ENCODE peak calls at places on chromosomes 3 and 15, in six cellular contexts. One of them, this sample, is unnamed.

GRCh38 chr3:51932471-51933370 is 9.0 kb downstream of the RRP9 start:
- DNase-seq in mesendoderm: no peak
- DNase-seq in H1: no peak
- DNase-seq in H9: no peak
- DNase-seq in mesenchymal stem cell: no peak
- DNase-seq in IMR-90: no peak
- DNase-seq in this sample: no peak

GRCh38 chr15:52010633-52011595 is 8.1 kb upstream of the MAPK6 start:
- DNase-seq in IMR-90: peak; percentile 97
- DNase-seq in mesendoderm: no peak
- DNase-seq in H9: no peak
- DNase-seq in mesenchymal stem cell: peak; percentile 88
- DNase-seq in H1: no peak
- DNase-seq in this sample: no peak

GRCh38 chr15:83980637-83981036 is 254.9 kb upstream of the GOLGA6L4 start:
- DNase-seq in H1: no peak
- DNase-seq in mesendoderm: no peak
- DNase-seq in H9: no peak
- DNase-seq in mesenchymal stem cell: no peak
- DNase-seq in IMR-90: no peak
- DNase-seq in this sample: no peak

GRCh38 chr3:95354494-95354893 is 1291.6 kb downstream of the NSUN3 start:
- DNase-seq in mesendoderm: peak; percentile 6
- DNase-seq in H9: no peak
- DNase-seq in mesenchymal stem cell: no peak
- DNase-seq in IMR-90: no peak
- DNase-seq in H1: no peak
- DNase-seq in this sample: no peak

GRCh38 chr3:185729335-185729715 is 95.5 kb downstream of the IGF2BP2 start:
- DNase-seq in mesendoderm: no peak
- DNase-seq in H9: no peak
- DNase-seq in IMR-90: peak; percentile 88
- DNase-seq in H1: no peak
- DNase-seq in mesenchymal stem cell: peak; percentile 76
- DNase-seq in this sample: no peak

GRCh38 chr3:153165211-153165815 is 3.3 kb downstream of the RAP2B start:
- DNase-seq in IMR-90: peak; percentile 42
- DNase-seq in H9: no peak
- DNase-seq in mesendoderm: peak; percentile 40
- DNase-seq in H1: no peak
- DNase-seq in mesenchymal stem cell: peak; percentile 42
- DNase-seq in this sample: no peak

GRCh38 chr15:65326109-65326508 is 21.6 kb downstream of the RNU5B-1 start:
- DNase-seq in H9: peak; percentile 69
- DNase-seq in IMR-90: no peak
- DNase-seq in H1: no peak
- DNase-seq in mesenchymal stem cell: no peak
- DNase-seq in mesendoderm: peak; percentile 78
- DNase-seq in this sample: no peak

GRCh38 chr3:33318709-33319380 is 41.6 kb downstream of the FBXL2 start:
- DNase-seq in IMR-90: peak; percentile 14
- DNase-seq in H1: no peak
- DNase-seq in mesendoderm: peak; percentile 28
- DNase-seq in H9: no peak
- DNase-seq in mesenchymal stem cell: no peak
- DNase-seq in this sample: no peak

GRCh38 chr3:195128255-195129071 is 142.5 kb downstream of the XXYLT1 start:
- DNase-seq in IMR-90: peak; percentile 59
- DNase-seq in mesenchymal stem cell: no peak
- DNase-seq in H9: no peak
- DNase-seq in mesendoderm: no peak
- DNase-seq in H1: no peak
- DNase-seq in this sample: no peak

GRCh38 chr3:13543251-13543650 is 5.7 kb upstream of the FBLN2 start:
- DNase-seq in IMR-90: peak; percentile 87
- DNase-seq in H9: peak; percentile 39
- DNase-seq in mesendoderm: peak; percentile 81
- DNase-seq in mesenchymal stem cell: peak; percentile 94
- DNase-seq in H1: no peak
- DNase-seq in this sample: no peak

GRCh38 chr15:89119489-89120478 is 31.5 kb downstream of the ABHD2 start:
- DNase-seq in IMR-90: peak; percentile 69
- DNase-seq in H9: no peak
- DNase-seq in mesenchymal stem cell: peak; percentile 57
- DNase-seq in mesendoderm: no peak
- DNase-seq in H1: no peak
- DNase-seq in this sample: no peak

GRCh38 chr3:147392083-147392916 is 14.0 kb downstream of the ZIC4 start:
- DNase-seq in H9: peak; percentile 93
- DNase-seq in H1: no peak
- DNase-seq in IMR-90: no peak
- DNase-seq in mesendoderm: peak; percentile 93
- DNase-seq in mesenchymal stem cell: no peak
- DNase-seq in this sample: peak; percentile 83

GRCh38 chr15:101613130-101614000 is 38.8 kb downstream of the TM2D3 start:
- DNase-seq in H1: no peak
- DNase-seq in mesendoderm: no peak
- DNase-seq in H9: no peak
- DNase-seq in IMR-90: peak; percentile 31
- DNase-seq in mesenchymal stem cell: peak; percentile 9
- DNase-seq in this sample: no peak

GRCh38 chr3:13110678-13111116 is 37.5 kb upstream of the IQSEC1 start:
- DNase-seq in IMR-90: no peak
- DNase-seq in mesendoderm: peak; percentile 18
- DNase-seq in H9: no peak
- DNase-seq in H1: no peak
- DNase-seq in mesenchymal stem cell: peak; percentile 65
- DNase-seq in this sample: no peak

GRCh38 chr3:54547846-54548245 is 380.0 kb downstream of the LRTM1 start:
- DNase-seq in mesenchymal stem cell: no peak
- DNase-seq in H1: no peak
- DNase-seq in IMR-90: no peak
- DNase-seq in H9: no peak
- DNase-seq in mesendoderm: no peak
- DNase-seq in this sample: no peak
- H2BK15ac ChIP-seq in mesenchymal stem cell: no peak overlapping the region
- H2BK15ac ChIP-seq in H1: no peak overlapping the region
- H2BK15ac ChIP-seq in IMR-90: no peak overlapping the region
- H2BK15ac ChIP-seq in H9: no peak overlapping the region
- H2BK15ac ChIP-seq in mesendoderm: no peak overlapping the region
- H2BK15ac ChIP-seq in this sample: no peak overlapping the region

DNA sequence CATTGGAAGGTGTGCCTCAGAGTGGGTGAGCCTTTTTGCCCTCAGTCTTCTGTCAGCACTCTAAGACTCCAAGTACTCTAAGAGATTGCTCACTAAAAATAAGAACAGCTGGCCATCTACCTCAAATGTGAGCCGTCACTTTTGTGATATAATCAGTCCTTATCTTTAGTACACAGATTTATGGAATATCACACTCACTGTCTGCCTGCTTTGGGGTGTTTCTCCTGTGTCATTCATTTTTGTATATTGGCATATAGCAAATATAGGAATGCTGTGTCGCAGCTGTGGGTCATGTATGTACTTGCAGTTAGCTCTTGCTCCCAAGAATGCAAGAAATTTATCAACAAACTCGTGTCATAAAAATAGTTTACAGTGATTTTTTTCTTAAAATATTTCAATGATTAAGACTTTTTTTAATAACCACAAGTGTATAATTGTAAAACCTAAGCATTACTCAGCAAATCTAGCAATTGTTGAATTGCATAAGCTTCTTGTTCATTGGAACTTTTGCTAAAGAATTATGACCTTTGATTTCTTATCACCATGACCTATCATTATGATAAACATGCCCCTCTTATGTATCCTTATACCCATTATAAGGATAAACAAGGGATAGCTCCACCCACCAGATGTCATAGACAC is 18.8 kb downstream of the SETD5 start:
- DNase-seq in mesendoderm: no peak
- DNase-seq in mesenchymal stem cell: peak; percentile 29
- DNase-seq in H9: no peak
- DNase-seq in IMR-90: peak; percentile 43
- DNase-seq in H1: no peak
- DNase-seq in this sample: no peak
- H3K4ac ChIP-seq in mesendoderm: no peak overlapping the region
- H3K4ac ChIP-seq in mesenchymal stem cell: no peak overlapping the region
- H3K4ac ChIP-seq in H9: no peak overlapping the region
- H3K4ac ChIP-seq in IMR-90: no peak overlapping the region
- H3K4ac ChIP-seq in H1: no peak overlapping the region
- H3K4ac ChIP-seq in this sample: no peak overlapping the region

DNA sequence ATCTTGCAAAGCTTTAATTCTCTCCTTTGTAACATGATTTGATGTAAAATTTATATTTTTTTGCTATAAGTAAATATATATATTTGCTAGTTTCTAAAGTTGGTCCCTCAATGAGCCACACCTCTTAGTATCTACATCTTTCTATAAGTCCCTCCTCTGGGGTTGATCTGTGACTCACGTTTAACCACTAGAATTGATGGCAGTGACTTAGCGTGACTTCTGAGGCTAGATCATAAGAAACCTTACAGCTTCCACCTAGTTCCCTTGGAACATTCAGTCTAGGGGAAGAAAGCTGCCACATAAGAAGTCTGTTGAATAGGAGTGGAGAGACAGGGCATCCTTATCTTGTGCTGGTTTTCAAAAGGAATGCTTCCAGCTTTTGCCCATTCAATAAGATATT is 56.6 kb upstream of the TNIK start:
- DNase-seq in mesenchymal stem cell: no peak
- DNase-seq in H1: no peak
- DNase-seq in H9: no peak
- DNase-seq in mesendoderm: no peak
- DNase-seq in IMR-90: no peak
- DNase-seq in this sample: no peak
- H2BK15ac ChIP-seq in mesenchymal stem cell: no peak overlapping the region
- H2BK15ac ChIP-seq in H1: no peak overlapping the region
- H2BK15ac ChIP-seq in H9: no peak overlapping the region
- H2BK15ac ChIP-seq in mesendoderm: no peak overlapping the region
- H2BK15ac ChIP-seq in IMR-90: no peak overlapping the region
- H2BK15ac ChIP-seq in this sample: no peak overlapping the region

DNA sequence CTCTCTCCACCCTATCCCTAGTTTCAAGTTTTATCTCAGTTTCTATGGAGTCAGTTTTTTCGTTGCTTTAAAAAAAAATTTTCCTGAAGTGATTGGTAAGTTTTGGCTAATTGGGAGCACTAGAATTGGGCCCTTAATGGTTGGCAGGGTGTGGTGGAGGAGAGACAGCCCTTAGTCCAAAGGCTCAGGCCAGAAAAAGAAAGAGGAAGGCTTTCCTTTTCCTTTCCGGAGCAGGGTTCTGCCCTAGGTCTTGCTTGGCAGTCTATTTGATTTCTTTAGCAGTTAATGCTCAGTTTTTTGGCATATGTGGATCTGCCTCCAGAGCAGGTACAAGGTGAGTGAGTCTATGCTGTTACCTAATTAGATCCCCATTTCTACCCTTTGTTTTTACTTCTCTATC is 22.7 kb downstream of the CTNNB1 start:
- DNase-seq in H1: no peak
- DNase-seq in mesenchymal stem cell: no peak
- DNase-seq in H9: no peak
- DNase-seq in IMR-90: no peak
- DNase-seq in mesendoderm: no peak
- DNase-seq in this sample: no peak
- H3K4ac ChIP-seq in H1: no peak overlapping the region
- H3K4ac ChIP-seq in mesenchymal stem cell: no peak overlapping the region
- H3K4ac ChIP-seq in H9: no peak overlapping the region
- H3K4ac ChIP-seq in IMR-90: no peak overlapping the region
- H3K4ac ChIP-seq in mesendoderm: no peak overlapping the region
- H3K4ac ChIP-seq in this sample: no peak overlapping the region

GRCh38 chr15:93358171-93359036 is 269.4 kb upstream of the RGMA start:
- DNase-seq in mesenchymal stem cell: no peak
- DNase-seq in mesendoderm: no peak
- DNase-seq in H1: no peak
- DNase-seq in H9: no peak
- DNase-seq in IMR-90: no peak
- DNase-seq in this sample: peak; percentile 54
- H2BK15ac ChIP-seq in mesenchymal stem cell: no peak overlapping the region
- H2BK15ac ChIP-seq in mesendoderm: no peak overlapping the region
- H2BK15ac ChIP-seq in H1: no peak overlapping the region
- H2BK15ac ChIP-seq in H9: no peak overlapping the region
- H2BK15ac ChIP-seq in IMR-90: no peak overlapping the region
- H2BK15ac ChIP-seq in this sample: no peak overlapping the region

GRCh38 chr3:123695731-123696640 is 111.1 kb upstream of the HACD2 start:
- DNase-seq in H1: no peak
- DNase-seq in mesenchymal stem cell: no peak
- DNase-seq in H9: no peak
- DNase-seq in IMR-90: no peak
- DNase-seq in mesendoderm: no peak
- DNase-seq in this sample: no peak
- H3K4ac ChIP-seq in H1: no peak overlapping the region
- H3K4ac ChIP-seq in mesenchymal stem cell: peak overlapping the region; percentile 16
- H3K4ac ChIP-seq in H9: no peak overlapping the region
- H3K4ac ChIP-seq in IMR-90: peak overlapping the region; percentile 86
- H3K4ac ChIP-seq in mesendoderm: no peak overlapping the region
- H3K4ac ChIP-seq in this sample: no peak overlapping the region

GRCh38 chr3:123076496-123077418 is 9.9 kb downstream of the PDIA5 start:
- DNase-seq in mesendoderm: no peak
- DNase-seq in mesenchymal stem cell: peak; percentile 18
- DNase-seq in H9: no peak
- DNase-seq in IMR-90: no peak
- DNase-seq in H1: no peak
- DNase-seq in this sample: no peak
- H2BK15ac ChIP-seq in mesendoderm: no peak overlapping the region
- H2BK15ac ChIP-seq in mesenchymal stem cell: no peak overlapping the region
- H2BK15ac ChIP-seq in H9: no peak overlapping the region
- H2BK15ac ChIP-seq in IMR-90: no peak overlapping the region
- H2BK15ac ChIP-seq in H1: no peak overlapping the region
- H2BK15ac ChIP-seq in this sample: no peak overlapping the region

GRCh38 chr3:123084738-123085237 is 18.0 kb downstream of the PDIA5 start:
- DNase-seq in H1: no peak
- DNase-seq in mesenchymal stem cell: peak; percentile 76
- DNase-seq in IMR-90: peak; percentile 33
- DNase-seq in mesendoderm: no peak
- DNase-seq in H9: peak; percentile 10
- DNase-seq in this sample: no peak
- H3K4ac ChIP-seq in H1: no peak overlapping the region
- H3K4ac ChIP-seq in mesenchymal stem cell: peak overlapping the region; percentile 5
- H3K4ac ChIP-seq in IMR-90: peak overlapping the region; percentile 13
- H3K4ac ChIP-seq in mesendoderm: no peak overlapping the region
- H3K4ac ChIP-seq in H9: no peak overlapping the region
- H3K4ac ChIP-seq in this sample: no peak overlapping the region

This sample was measured in neuronal stem cell.